ENCODE peak calls at places on chromosomes 13 and 19, in seven cellular contexts. H is GM23248, T is HCT116, N is GM23338, L is hepatocyte, C is PC-3, I is MM.1S. V is an unnamed sample.
A peak's percentile ranks its signal among the peaks of the same experiment; 100 is the strongest.

GRCh38 chr13:95100525-95101121 is 200.6 kb downstream of the ABCC4 start:
- DNase-seq in H (peak; percentile 63), T (no peak), N (no peak), L (no peak), C (peak; percentile 97), I (no peak), V (peak; percentile 63)

GRCh38 chr13:110327036-110327790 is 20.1 kb downstream of the COL4A2 start:
- DNase-seq in H (peak; percentile 57), T (no peak), N (peak; percentile 90), L (no peak), C (no peak), I (no peak), V (peak; percentile 43)

GRCh38 chr19:40433391-40434216 is 7.8 kb upstream of the SERTAD1 start:
- DNase-seq in H (peak; percentile 96), T (no peak), N (peak; percentile 91), L (peak; percentile 96), C (peak; percentile 89), I (peak; percentile 52), V (peak; percentile 91)

GRCh38 chr13:29859971-29860370 is 9.6 kb upstream of the UBL3 start:
- DNase-seq in H (peak; percentile 96), T (no peak), N (no peak), L (no peak), C (peak; percentile 54), I (no peak), V (no peak)

GRCh38 chr19:50230379-50231351 is 27.2 kb downstream of the MYH14 start:
- DNase-seq in H (no peak), T (no peak), N (peak; percentile 85), L (no peak), C (no peak), I (no peak), V (peak; percentile 57)

GRCh38 chr19:42965204-42965603 is 28.2 kb upstream of the PSG7 start:
- DNase-seq in H (peak; percentile 79), T (no peak), N (no peak), L (no peak), C (peak; percentile 62), I (no peak), V (no peak)

GRCh38 chr13:86383561-86383960 is 584.3 kb upstream of the SLITRK6 start:
- DNase-seq in H (no peak), T (no peak), N (no peak), L (no peak), C (no peak), I (no peak), V (no peak)

GRCh38 chr19:24140099-24140498 is 53.1 kb downstream of the ZNF254 start:
- DNase-seq in H (peak; percentile 40), T (no peak), N (no peak), L (peak; percentile 45), C (peak; percentile 89), I (no peak), V (no peak)

GRCh38 chr19:51703655-51704515 is 10.8 kb downstream of the SPACA6 start:
- DNase-seq in H (peak; percentile 97), T (peak; percentile 80), N (peak; percentile 98), L (peak; percentile 97), C (peak; percentile 94), I (no peak), V (peak; percentile 97)

GRCh38 chr19:39032164-39032918 is at the start of gene FBXO27:
- DNase-seq in H (peak; percentile 32), T (peak; percentile 16), N (peak; percentile 96), L (peak; percentile 35), C (peak; percentile 33), I (no peak), V (peak; percentile 72)

GRCh38 chr19:2453431-2454025 is 3.2 kb downstream of the LMNB2 start:
- DNase-seq in H (no peak), T (no peak), N (no peak), L (no peak), C (no peak), I (no peak), V (no peak)

GRCh38 chr13:59750860-59751259 is 412.9 kb downstream of the DIAPH3 start:
- DNase-seq in H (peak; percentile 68), T (no peak), N (peak; percentile 95), L (peak; percentile 66), C (no peak), I (no peak), V (peak; percentile 90)

GRCh38 chr19:38656171-38656981 is 8.9 kb downstream of the ACTN4 start:
- DNase-seq in H (peak; percentile 79), T (no peak), N (no peak), L (no peak), C (peak; percentile 32), I (no peak), V (no peak)

GRCh38 chr13:42538996-42539395 is 35.0 kb upstream of the TNFSF11 start:
- DNase-seq in H (no peak), T (no peak), N (no peak), L (no peak), C (peak; percentile 39), I (no peak), V (no peak)

GRCh38 chr13:27008733-27009132 is 162.9 kb downstream of the USP12 start:
- DNase-seq in H (no peak), T (no peak), N (no peak), L (no peak), C (no peak), I (no peak), V (no peak)

GRCh38 chr13:71067164-71067815 is 799.7 kb downstream of the DACH1 start:
- DNase-seq in H (no peak), T (no peak), N (peak; percentile 35), L (no peak), C (no peak), I (no peak), V (peak; percentile 40)

GRCh38 chr13:77422724-77423123 is 95.8 kb upstream of the MYCBP2 start:
- DNase-seq in H (no peak), T (no peak), N (no peak), L (no peak), C (peak; percentile 35), I (no peak), V (no peak)

GRCh38 chr19:38889803-38890202 is 9.6 kb downstream of the SIRT2 start:
- DNase-seq in H (no peak), T (no peak), N (no peak), L (no peak), C (no peak), I (no peak), V (no peak)

GRCh38 chr13:30292325-30292724 is 15.0 kb downstream of the KATNAL1 start:
- DNase-seq in H (no peak), T (no peak), N (peak; percentile 66), L (peak; percentile 7), C (no peak), I (no peak), V (no peak)

GRCh38 chr19:18364826-18365528 is 21.0 kb upstream of the GDF15 start:
- DNase-seq in H (peak; percentile 92), T (peak; percentile 96), N (peak; percentile 78), L (peak; percentile 94), C (peak; percentile 87), I (no peak), V (no peak)

GRCh38 chr13:22744688-22745452 is 435.9 kb upstream of the SGCG start:
- DNase-seq in H (no peak), T (peak; percentile 51), N (no peak), L (no peak), C (no peak), I (peak; percentile 35), V (no peak)

GRCh38 chr13:45238945-45239795 is 38.3 kb upstream of the KCTD4 start:
- DNase-seq in H (peak; percentile 87), T (no peak), N (no peak), L (no peak), C (no peak), I (no peak), V (no peak)

GRCh38 chr13:45242524-45242923 is 41.7 kb upstream of the KCTD4 start:
- DNase-seq in H (no peak), T (no peak), N (no peak), L (no peak), C (no peak), I (no peak), V (no peak)

GRCh38 chr13:45243072-45243471 is 42.2 kb upstream of the KCTD4 start:
- DNase-seq in H (no peak), T (no peak), N (no peak), L (no peak), C (no peak), I (no peak), V (peak; percentile 21)

GRCh38 chr13:45242070-45242469 is 41.2 kb upstream of the KCTD4 start:
- DNase-seq in H (peak; percentile 62), T (peak; percentile 15), N (no peak), L (no peak), C (peak; percentile 12), I (no peak), V (no peak)
- TF ChIP-seq EZH2phosphoT487 in H (no peak), T (no peak), N (no peak), L (no peak), C (no peak), I (no peak), V (no peak)

GRCh38 chr13:55263045-55263444 is 1877.7 kb upstream of the PRR20A start:
- DNase-seq in H (no peak), T (no peak), N (no peak), L (no peak), C (no peak), I (no peak), V (no peak)
- TF ChIP-seq EZH2 in H (no peak), T (no peak), N (no peak), L (no peak), C (no peak), I (no peak), V (no peak)

GRCh38 chr13:46686171-46686570 is 110.8 kb downstream of the ESD start:
- DNase-seq in H (no peak), T (no peak), N (no peak), L (no peak), C (peak; percentile 7), I (no peak), V (no peak)
- H2AFZ ChIP-seq in H (no peak overlapping the region), T (no peak overlapping the region), N (no peak overlapping the region), L (no peak overlapping the region), C (no peak overlapping the region), I (no peak overlapping the region), V (no peak overlapping the region)

DNA sequence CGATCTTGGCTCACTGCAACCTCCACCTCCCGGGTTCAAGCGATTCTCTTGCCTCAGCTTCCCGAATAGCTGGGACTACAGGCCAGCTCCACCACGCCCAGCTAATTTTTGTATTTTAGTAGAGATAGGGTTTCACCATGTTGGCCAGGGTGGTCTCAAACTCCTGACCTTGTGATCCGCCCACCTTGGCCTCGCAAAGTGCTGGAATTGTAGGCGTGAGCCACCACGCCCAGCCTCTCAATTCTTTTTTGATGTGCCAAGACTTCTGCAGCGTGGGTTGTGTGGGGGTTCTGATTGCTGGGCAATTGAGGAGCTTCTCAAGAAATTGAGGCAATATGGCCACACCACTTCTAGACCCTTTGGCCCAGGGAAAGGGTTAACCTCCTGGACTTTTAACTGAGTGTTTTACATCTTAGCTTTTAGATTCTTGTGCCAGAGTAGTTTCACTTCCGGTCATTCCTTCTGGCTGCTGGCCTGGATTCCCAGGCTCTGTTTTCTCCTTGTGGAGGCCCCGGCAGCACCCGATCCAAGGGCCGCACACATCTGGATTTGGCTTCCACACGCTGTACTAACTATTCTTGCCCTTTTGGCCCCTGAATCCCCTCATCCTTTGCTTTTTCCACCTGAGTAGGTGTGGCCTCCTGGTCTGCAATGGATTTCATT is 14.7 kb downstream of the SMARCA4 start:
- DNase-seq in H (peak; percentile 42), T (no peak), N (no peak), L (peak; percentile 47), C (no peak), I (no peak), V (no peak)
- TF ChIP-seq EZH2phosphoT487 in H (no peak), T (no peak), N (no peak), L (no peak), C (no peak), I (no peak), V (no peak)

V was measured in neural progenitor cell.